ENCODE peak calls at places on chromosome 1, in nine cellular contexts. One of them, this sample, is unnamed. For H3K9me3, the result is how much of the 10 kb centered on the place peaks cover.

GRCh38 chr1:145872421-145872891 is 13.2 kb downstream of the ANKRD35 start:
- DNase-seq in esophagus muscularis mucosa: no peak
- DNase-seq in psoas muscle: peak
- DNase-seq in SJSA1: no peak
- DNase-seq in ovary: peak
- DNase-seq in HepG2: no peak
- DNase-seq in CD4-positive, CD25-positive, alpha-beta regulatory T cell: no peak
- DNase-seq in body of pancreas: peak
- DNase-seq in hepatocyte: no peak
- DNase-seq in this sample: no peak

GRCh38 chr1:208511242-208511860 is 267.2 kb upstream of the PLXNA2 start:
- DNase-seq in SJSA1: no peak
- DNase-seq in ovary: no peak
- DNase-seq in hepatocyte: no peak
- DNase-seq in HepG2: no peak
- DNase-seq in esophagus muscularis mucosa: no peak
- DNase-seq in psoas muscle: no peak
- DNase-seq in CD4-positive, CD25-positive, alpha-beta regulatory T cell: no peak
- DNase-seq in body of pancreas: no peak
- DNase-seq in this sample: no peak

GRCh38 chr1:100440075-100440809 is 87.9 kb downstream of the CDC14A start:
- DNase-seq in ovary: no peak
- DNase-seq in body of pancreas: peak
- DNase-seq in hepatocyte: peak
- DNase-seq in CD4-positive, CD25-positive, alpha-beta regulatory T cell: peak
- DNase-seq in esophagus muscularis mucosa: no peak
- DNase-seq in HepG2: peak
- DNase-seq in psoas muscle: no peak
- DNase-seq in SJSA1: no peak
- DNase-seq in this sample: peak

GRCh38 chr1:77281491-77282186 is at the start of gene AK5:
- DNase-seq in hepatocyte: peak
- DNase-seq in psoas muscle: peak
- DNase-seq in body of pancreas: peak
- DNase-seq in ovary: peak
- DNase-seq in CD4-positive, CD25-positive, alpha-beta regulatory T cell: peak
- DNase-seq in esophagus muscularis mucosa: no peak
- DNase-seq in SJSA1: peak
- DNase-seq in HepG2: no peak
- DNase-seq in this sample: no peak

GRCh38 chr1:152546704-152547103 is 19.9 kb downstream of the LCE3E start:
- DNase-seq in HepG2: no peak
- DNase-seq in hepatocyte: no peak
- DNase-seq in body of pancreas: no peak
- DNase-seq in CD4-positive, CD25-positive, alpha-beta regulatory T cell: no peak
- DNase-seq in psoas muscle: no peak
- DNase-seq in SJSA1: no peak
- DNase-seq in esophagus muscularis mucosa: no peak
- DNase-seq in ovary: no peak
- DNase-seq in this sample: no peak

GRCh38 chr1:223474804-223475203 is 81.6 kb downstream of the CCDC185 start:
- DNase-seq in esophagus muscularis mucosa: no peak
- DNase-seq in hepatocyte: no peak
- DNase-seq in body of pancreas: no peak
- DNase-seq in ovary: no peak
- DNase-seq in CD4-positive, CD25-positive, alpha-beta regulatory T cell: no peak
- DNase-seq in HepG2: no peak
- DNase-seq in SJSA1: no peak
- DNase-seq in psoas muscle: no peak
- DNase-seq in this sample: no peak

GRCh38 chr1:50266509-50266908 is 156.7 kb downstream of the DMRTA2 start:
- DNase-seq in hepatocyte: no peak
- DNase-seq in HepG2: no peak
- DNase-seq in esophagus muscularis mucosa: no peak
- DNase-seq in SJSA1: no peak
- DNase-seq in body of pancreas: peak
- DNase-seq in CD4-positive, CD25-positive, alpha-beta regulatory T cell: no peak
- DNase-seq in ovary: no peak
- DNase-seq in psoas muscle: no peak
- DNase-seq in this sample: no peak

GRCh38 chr1:44040418-44040817 is 9.2 kb upstream of the SLC6A9 start:
- DNase-seq in ovary: no peak
- DNase-seq in esophagus muscularis mucosa: no peak
- DNase-seq in psoas muscle: no peak
- DNase-seq in HepG2: no peak
- DNase-seq in SJSA1: no peak
- DNase-seq in body of pancreas: no peak
- DNase-seq in CD4-positive, CD25-positive, alpha-beta regulatory T cell: no peak
- DNase-seq in hepatocyte: no peak
- DNase-seq in this sample: no peak

GRCh38 chr1:51661081-51661518 is 44.2 kb downstream of the OSBPL9 start:
- DNase-seq in CD4-positive, CD25-positive, alpha-beta regulatory T cell: no peak
- DNase-seq in SJSA1: peak
- DNase-seq in ovary: no peak
- DNase-seq in psoas muscle: no peak
- DNase-seq in HepG2: no peak
- DNase-seq in esophagus muscularis mucosa: no peak
- DNase-seq in hepatocyte: peak
- DNase-seq in body of pancreas: no peak
- DNase-seq in this sample: no peak

GRCh38 chr1:160094806-160095205 is 3.6 kb downstream of the IGSF8 start:
- DNase-seq in HepG2: no peak
- DNase-seq in body of pancreas: no peak
- DNase-seq in CD4-positive, CD25-positive, alpha-beta regulatory T cell: no peak
- DNase-seq in SJSA1: no peak
- DNase-seq in hepatocyte: no peak
- DNase-seq in psoas muscle: no peak
- DNase-seq in ovary: no peak
- DNase-seq in esophagus muscularis mucosa: no peak
- DNase-seq in this sample: no peak

GRCh38 chr1:92317836-92318493 is 19.1 kb downstream of the RPAP2 start:
- DNase-seq in SJSA1: no peak
- DNase-seq in psoas muscle: no peak
- DNase-seq in body of pancreas: no peak
- DNase-seq in hepatocyte: no peak
- DNase-seq in CD4-positive, CD25-positive, alpha-beta regulatory T cell: peak
- DNase-seq in ovary: no peak
- DNase-seq in esophagus muscularis mucosa: no peak
- DNase-seq in HepG2: no peak
- DNase-seq in this sample: peak

GRCh38 chr1:112923234-112923955 is 32.6 kb downstream of the SLC16A1 start:
- DNase-seq in HepG2: no peak
- DNase-seq in ovary: no peak
- DNase-seq in body of pancreas: no peak
- DNase-seq in psoas muscle: no peak
- DNase-seq in esophagus muscularis mucosa: no peak
- DNase-seq in hepatocyte: no peak
- DNase-seq in SJSA1: no peak
- DNase-seq in CD4-positive, CD25-positive, alpha-beta regulatory T cell: no peak
- DNase-seq in this sample: no peak

GRCh38 chr1:188017921-188018320 is 1189.2 kb downstream of the PLA2G4A start:
- DNase-seq in CD4-positive, CD25-positive, alpha-beta regulatory T cell: no peak
- DNase-seq in body of pancreas: no peak
- DNase-seq in ovary: no peak
- DNase-seq in SJSA1: no peak
- DNase-seq in psoas muscle: no peak
- DNase-seq in esophagus muscularis mucosa: no peak
- DNase-seq in HepG2: no peak
- DNase-seq in hepatocyte: no peak
- DNase-seq in this sample: no peak

GRCh38 chr1:36609241-36610027 is 126.7 kb upstream of the CSF3R start:
- DNase-seq in CD4-positive, CD25-positive, alpha-beta regulatory T cell: peak
- DNase-seq in HepG2: peak
- DNase-seq in hepatocyte: peak
- DNase-seq in esophagus muscularis mucosa: no peak
- DNase-seq in body of pancreas: peak
- DNase-seq in psoas muscle: no peak
- DNase-seq in SJSA1: peak
- DNase-seq in ovary: no peak
- DNase-seq in this sample: peak

GRCh38 chr1:70038025-70038424 is 167.4 kb downstream of the LRRC40 start:
- DNase-seq in esophagus muscularis mucosa: no peak
- DNase-seq in CD4-positive, CD25-positive, alpha-beta regulatory T cell: no peak
- DNase-seq in HepG2: no peak
- DNase-seq in psoas muscle: no peak
- DNase-seq in body of pancreas: no peak
- DNase-seq in ovary: no peak
- DNase-seq in hepatocyte: no peak
- DNase-seq in SJSA1: no peak
- DNase-seq in this sample: no peak

GRCh38 chr1:204073837-204074273 is 940 bp downstream of the SOX13 start:
- DNase-seq in SJSA1: peak
- DNase-seq in ovary: peak
- DNase-seq in CD4-positive, CD25-positive, alpha-beta regulatory T cell: no peak
- DNase-seq in psoas muscle: peak
- DNase-seq in esophagus muscularis mucosa: no peak
- DNase-seq in body of pancreas: peak
- DNase-seq in HepG2: no peak
- DNase-seq in hepatocyte: peak
- DNase-seq in this sample: no peak

GRCh38 chr1:156711011-156711817 is 5.8 kb upstream of the CRABP2 start:
- DNase-seq in esophagus muscularis mucosa: no peak
- DNase-seq in SJSA1: no peak
- DNase-seq in HepG2: no peak
- DNase-seq in body of pancreas: no peak
- DNase-seq in ovary: no peak
- DNase-seq in psoas muscle: no peak
- DNase-seq in hepatocyte: no peak
- DNase-seq in CD4-positive, CD25-positive, alpha-beta regulatory T cell: no peak
- DNase-seq in this sample: no peak
- H3K27ac ChIP-seq in esophagus muscularis mucosa: no peak
- H3K27ac ChIP-seq in SJSA1: no peak
- H3K27ac ChIP-seq in HepG2: no peak
- H3K27ac ChIP-seq in body of pancreas: no peak
- H3K27ac ChIP-seq in ovary: no peak
- H3K27ac ChIP-seq in psoas muscle: no peak
- H3K27ac ChIP-seq in hepatocyte: peak
- H3K27ac ChIP-seq in CD4-positive, CD25-positive, alpha-beta regulatory T cell: no peak
- H3K27ac ChIP-seq in this sample: no peak

GRCh38 chr1:29831500-29832117 is 595.3 kb downstream of the PTPRU start:
- DNase-seq in hepatocyte: no peak
- DNase-seq in HepG2: no peak
- DNase-seq in body of pancreas: no peak
- DNase-seq in CD4-positive, CD25-positive, alpha-beta regulatory T cell: no peak
- DNase-seq in psoas muscle: no peak
- DNase-seq in esophagus muscularis mucosa: no peak
- DNase-seq in ovary: no peak
- DNase-seq in SJSA1: no peak
- DNase-seq in this sample: no peak
- H3K4me3 ChIP-seq in hepatocyte: no peak
- H3K4me3 ChIP-seq in HepG2: no peak
- H3K4me3 ChIP-seq in body of pancreas: no peak
- H3K4me3 ChIP-seq in CD4-positive, CD25-positive, alpha-beta regulatory T cell: no peak
- H3K4me3 ChIP-seq in psoas muscle: no peak
- H3K4me3 ChIP-seq in esophagus muscularis mucosa: no peak
- H3K4me3 ChIP-seq in ovary: no peak
- H3K4me3 ChIP-seq in SJSA1: no peak
- H3K4me3 ChIP-seq in this sample: no peak

GRCh38 chr1:1143636-1144035 is 27.7 kb upstream of the C1orf159 start:
- DNase-seq in ovary: no peak
- DNase-seq in hepatocyte: no peak
- DNase-seq in CD4-positive, CD25-positive, alpha-beta regulatory T cell: no peak
- DNase-seq in esophagus muscularis mucosa: no peak
- DNase-seq in HepG2: no peak
- DNase-seq in psoas muscle: no peak
- DNase-seq in SJSA1: no peak
- DNase-seq in body of pancreas: no peak
- DNase-seq in this sample: no peak
- H3K9me3 ChIP-seq in ovary: under half
- H3K9me3 ChIP-seq in hepatocyte: under half
- H3K9me3 ChIP-seq in CD4-positive, CD25-positive, alpha-beta regulatory T cell: under half
- H3K9me3 ChIP-seq in esophagus muscularis mucosa: under half
- H3K9me3 ChIP-seq in HepG2: under half
- H3K9me3 ChIP-seq in psoas muscle: under half
- H3K9me3 ChIP-seq in SJSA1: under half
- H3K9me3 ChIP-seq in body of pancreas: under half
- H3K9me3 ChIP-seq in this sample: under half

GRCh38 chr1:205283270-205284147 is 38.0 kb downstream of the NUAK2 start:
- DNase-seq in body of pancreas: no peak
- DNase-seq in hepatocyte: no peak
- DNase-seq in psoas muscle: no peak
- DNase-seq in HepG2: no peak
- DNase-seq in SJSA1: no peak
- DNase-seq in CD4-positive, CD25-positive, alpha-beta regulatory T cell: no peak
- DNase-seq in ovary: no peak
- DNase-seq in esophagus muscularis mucosa: no peak
- DNase-seq in this sample: no peak

GRCh38 chr1:205287076-205287475 is 34.5 kb downstream of the NUAK2 start:
- DNase-seq in CD4-positive, CD25-positive, alpha-beta regulatory T cell: no peak
- DNase-seq in hepatocyte: no peak
- DNase-seq in body of pancreas: no peak
- DNase-seq in HepG2: no peak
- DNase-seq in esophagus muscularis mucosa: no peak
- DNase-seq in psoas muscle: no peak
- DNase-seq in SJSA1: no peak
- DNase-seq in ovary: no peak
- DNase-seq in this sample: no peak

GRCh38 chr1:205284420-205285144 is 37.0 kb downstream of the NUAK2 start:
- DNase-seq in CD4-positive, CD25-positive, alpha-beta regulatory T cell: peak
- DNase-seq in HepG2: peak
- DNase-seq in esophagus muscularis mucosa: peak
- DNase-seq in SJSA1: peak
- DNase-seq in body of pancreas: peak
- DNase-seq in ovary: peak
- DNase-seq in psoas muscle: peak
- DNase-seq in hepatocyte: peak
- DNase-seq in this sample: peak

GRCh38 chr1:205286335-205286950 is 35.1 kb downstream of the NUAK2 start:
- DNase-seq in psoas muscle: no peak
- DNase-seq in ovary: no peak
- DNase-seq in CD4-positive, CD25-positive, alpha-beta regulatory T cell: peak
- DNase-seq in SJSA1: no peak
- DNase-seq in hepatocyte: no peak
- DNase-seq in body of pancreas: no peak
- DNase-seq in esophagus muscularis mucosa: no peak
- DNase-seq in HepG2: no peak
- DNase-seq in this sample: peak

DNA sequence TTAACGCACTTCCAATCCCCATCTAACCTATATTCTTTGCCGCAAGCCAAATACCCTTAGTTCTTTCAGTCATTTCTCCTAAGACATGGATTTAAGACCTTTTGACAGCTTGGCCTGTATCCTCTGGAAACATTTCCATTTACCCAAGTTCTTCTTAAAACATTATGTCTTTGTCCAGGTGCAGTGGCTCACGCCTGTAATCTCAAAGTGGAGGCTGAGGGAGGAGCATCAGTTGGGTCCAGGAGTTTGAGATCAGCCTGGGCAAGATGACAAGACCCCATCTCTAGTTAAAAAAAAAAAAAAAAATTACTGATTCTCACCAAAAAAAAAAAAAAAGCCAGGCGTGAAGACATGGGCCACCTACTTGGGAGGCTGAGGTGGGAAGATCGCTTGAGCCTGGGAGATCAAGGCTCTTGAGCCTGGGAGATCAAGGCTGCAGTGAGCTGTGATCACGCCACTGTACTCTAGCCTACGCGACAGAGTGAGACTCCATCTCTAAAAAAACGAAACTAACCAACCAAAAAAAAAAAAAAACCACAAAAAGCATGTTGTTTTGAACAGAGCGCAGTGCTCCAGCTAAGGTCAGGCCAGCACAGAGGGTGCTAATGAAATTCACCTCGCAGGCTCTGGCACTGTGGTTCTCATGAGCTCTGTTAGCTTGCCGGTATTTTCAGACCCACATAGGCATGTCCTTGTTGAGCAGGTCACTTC is 36.0 kb downstream of the NUAK2 start:
- DNase-seq in psoas muscle: no peak
- DNase-seq in SJSA1: peak
- DNase-seq in body of pancreas: no peak
- DNase-seq in hepatocyte: no peak
- DNase-seq in ovary: no peak
- DNase-seq in HepG2: no peak
- DNase-seq in CD4-positive, CD25-positive, alpha-beta regulatory T cell: peak
- DNase-seq in esophagus muscularis mucosa: no peak
- DNase-seq in this sample: peak
- H3K27ac ChIP-seq in psoas muscle: peak
- H3K27ac ChIP-seq in SJSA1: peak
- H3K27ac ChIP-seq in body of pancreas: peak
- H3K27ac ChIP-seq in hepatocyte: peak
- H3K27ac ChIP-seq in ovary: peak
- H3K27ac ChIP-seq in HepG2: peak
- H3K27ac ChIP-seq in CD4-positive, CD25-positive, alpha-beta regulatory T cell: peak
- H3K27ac ChIP-seq in esophagus muscularis mucosa: peak
- H3K27ac ChIP-seq in this sample: peak